ENCODE peak calls at places on chromosomes 1 and 21, in nine cellular contexts. Q is foreskin fibroblast, M is cardiac fibroblast, R is dorsolateral prefrontal cortex, T is fibroblast of lung, G is hepatocyte, S is esophagus squamous epithelium, K is sigmoid colon, I is right lobe of liver. O is an unnamed sample.

GRCh38 chr1:162681127-162681435 is 48.8 kb downstream of the DDR2 start:
- DNase-seq in K (no peak), Q (no peak), R (no peak), G (no peak), I (no peak), S (no peak), M (no peak), T (no peak), O (no peak)

GRCh38 chr1:27001570-27002360 is 8.3 kb downstream of the TRNP1 start:
- DNase-seq in K (peak; percentile 82), G (peak; percentile 34), T (no peak), M (no peak), R (peak; percentile 50), Q (peak; percentile 76), S (peak; percentile 46), I (peak; percentile 43), O (peak; percentile 62)

GRCh38 chr1:20164694-20165202 is 21.1 kb upstream of the UBXN10 start:
- DNase-seq in K (peak; percentile 74), S (no peak), I (peak; percentile 60), R (peak; percentile 43), M (peak; percentile 39), T (no peak), G (no peak), Q (no peak), O (no peak)

GRCh38 chr1:29282924-29283803 is 46.8 kb downstream of the PTPRU start:
- DNase-seq in K (peak; percentile 65), G (peak; percentile 72), T (peak; percentile 25), S (no peak), Q (peak; percentile 20), M (peak; percentile 21), I (no peak), R (no peak), O (peak; percentile 31)

GRCh38 chr1:223556414-223557124 is 108.9 kb downstream of the CAPN8 start:
- DNase-seq in Q (peak; percentile 16), T (no peak), S (no peak), R (no peak), G (peak; percentile 55), I (peak; percentile 58), M (peak; percentile 26), K (no peak), O (peak; percentile 48)

GRCh38 chr1:213136190-213136917 is 85.3 kb downstream of the RPS6KC1 start:
- DNase-seq in R (no peak), G (peak; percentile 37), M (no peak), T (no peak), K (no peak), Q (no peak), S (no peak), I (no peak), O (no peak)

GRCh38 chr1:29505537-29506220 is 269.4 kb downstream of the PTPRU start:
- DNase-seq in Q (no peak), T (no peak), G (no peak), S (no peak), K (no peak), I (peak; percentile 4), M (no peak), R (peak; percentile 10), O (no peak)

GRCh38 chr1:51222809-51223208 is 13.3 kb upstream of the RNF11 start:
- DNase-seq in T (no peak), M (no peak), I (no peak), K (no peak), Q (no peak), G (no peak), R (no peak), S (no peak), O (no peak)

GRCh38 chr1:231663211-231663792 is 36.7 kb downstream of the DISC1 start:
- DNase-seq in Q (peak; percentile 34), M (peak; percentile 58), S (no peak), G (no peak), I (no peak), K (no peak), T (no peak), R (no peak), O (no peak)

GRCh38 chr1:65065535-65066378 is 82.2 kb upstream of the AK4 start:
- DNase-seq in S (no peak), R (no peak), M (no peak), I (peak; percentile 66), K (no peak), T (no peak), G (peak; percentile 44), Q (no peak), O (no peak)

GRCh38 chr1:151961795-151962194 is 31.9 kb downstream of the S100A10 start:
- DNase-seq in T (no peak), M (no peak), S (no peak), G (no peak), I (no peak), Q (no peak), R (no peak), K (no peak), O (no peak)

GRCh38 chr1:178723541-178723940 is 1.5 kb upstream of the RALGPS2 start:
- DNase-seq in T (peak; percentile 20), G (no peak), S (no peak), R (no peak), Q (no peak), K (no peak), M (peak; percentile 24), I (no peak), O (no peak)

GRCh38 chr1:184416476-184416875 is 29.6 kb downstream of the C1orf21 start:
- DNase-seq in R (no peak), I (no peak), K (no peak), T (peak; percentile 18), M (no peak), Q (no peak), G (no peak), S (no peak), O (no peak)

GRCh38 chr1:98662354-98662665 is 789 bp downstream of the SNX7 start:
- DNase-seq in R (no peak), K (no peak), Q (no peak), G (no peak), S (no peak), T (peak; percentile 63), M (no peak), I (no peak), O (no peak)

GRCh38 chr1:15039017-15039648 is 114.4 kb upstream of the TMEM51 start:
- DNase-seq in T (no peak), S (no peak), Q (no peak), R (no peak), M (no peak), K (no peak), I (no peak), G (no peak), O (no peak)

GRCh38 chr1:3640113-3640932 is 9.6 kb downstream of the WRAP73 start:
- DNase-seq in R (no peak), I (no peak), T (no peak), Q (no peak), G (no peak), K (no peak), S (no peak), M (no peak), O (no peak)

DNA sequence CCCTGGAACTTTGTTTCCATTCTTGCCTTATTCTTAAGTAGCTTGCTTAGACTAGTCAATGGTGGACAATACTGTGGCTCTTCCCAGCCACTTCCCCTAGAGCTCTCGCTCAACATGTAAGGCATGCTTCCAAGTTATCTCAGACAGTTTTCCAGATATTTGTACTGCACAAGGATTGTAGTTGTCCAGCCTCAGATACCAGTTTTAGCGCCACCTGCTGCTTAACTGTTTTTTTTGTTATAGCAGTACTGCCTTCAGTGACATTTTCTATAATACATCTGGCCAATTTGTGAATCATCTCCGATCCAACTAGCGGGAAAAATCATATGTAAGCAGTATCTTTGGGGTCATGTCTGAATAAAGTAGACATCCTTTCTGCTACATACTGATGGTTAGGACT is 346.7 kb upstream of the ADGRL4 start:
- DNase-seq in Q (peak; percentile 48), G (peak; percentile 53), I (no peak), M (peak; percentile 84), R (no peak), T (peak; percentile 52), S (no peak), K (no peak), O (peak; percentile 38)
- TF ChIP-seq CTCF in Q (peak; percentile 50), G (peak; percentile 52), I (peak; percentile 25), M (peak; percentile 57), R (peak; percentile 40), T (peak; percentile 48), S (peak; percentile 20), K (no peak), O (peak; percentile 59)

GRCh38 chr21:38875694-38876492 is 70.2 kb downstream of the ETS2 start:
- DNase-seq in G (no peak), R (no peak), K (no peak), S (no peak), T (peak; percentile 63), I (no peak), M (peak; percentile 67), Q (no peak), O (no peak)

GRCh38 chr21:38869196-38869595 is 63.5 kb downstream of the ETS2 start:
- DNase-seq in S (no peak), M (no peak), R (no peak), T (no peak), Q (no peak), K (peak; percentile 72), I (no peak), G (no peak), O (no peak)

GRCh38 chr21:38869946-38870345 is 64.2 kb downstream of the ETS2 start:
- DNase-seq in Q (peak; percentile 10), S (no peak), R (no peak), I (no peak), G (peak; percentile 17), T (no peak), K (no peak), M (peak; percentile 41), O (no peak)
- TF ChIP-seq CTCF in Q (no peak), S (no peak), R (no peak), I (peak; percentile 33), G (peak; percentile 14), T (no peak), K (no peak), M (peak; percentile 34), O (no peak)

GRCh38 chr1:164914208-164914607 is 355.2 kb downstream of the PBX1 start:
- DNase-seq in K (no peak), M (peak; percentile 41), G (peak; percentile 50), T (peak; percentile 33), I (no peak), Q (peak; percentile 25), R (no peak), S (no peak), O (no peak)
- TF ChIP-seq CTCF in K (peak; percentile 37), M (no peak), G (peak; percentile 51), T (peak; percentile 34), I (peak; percentile 23), Q (peak; percentile 22), R (peak; percentile 39), S (no peak), O (no peak)

DNA sequence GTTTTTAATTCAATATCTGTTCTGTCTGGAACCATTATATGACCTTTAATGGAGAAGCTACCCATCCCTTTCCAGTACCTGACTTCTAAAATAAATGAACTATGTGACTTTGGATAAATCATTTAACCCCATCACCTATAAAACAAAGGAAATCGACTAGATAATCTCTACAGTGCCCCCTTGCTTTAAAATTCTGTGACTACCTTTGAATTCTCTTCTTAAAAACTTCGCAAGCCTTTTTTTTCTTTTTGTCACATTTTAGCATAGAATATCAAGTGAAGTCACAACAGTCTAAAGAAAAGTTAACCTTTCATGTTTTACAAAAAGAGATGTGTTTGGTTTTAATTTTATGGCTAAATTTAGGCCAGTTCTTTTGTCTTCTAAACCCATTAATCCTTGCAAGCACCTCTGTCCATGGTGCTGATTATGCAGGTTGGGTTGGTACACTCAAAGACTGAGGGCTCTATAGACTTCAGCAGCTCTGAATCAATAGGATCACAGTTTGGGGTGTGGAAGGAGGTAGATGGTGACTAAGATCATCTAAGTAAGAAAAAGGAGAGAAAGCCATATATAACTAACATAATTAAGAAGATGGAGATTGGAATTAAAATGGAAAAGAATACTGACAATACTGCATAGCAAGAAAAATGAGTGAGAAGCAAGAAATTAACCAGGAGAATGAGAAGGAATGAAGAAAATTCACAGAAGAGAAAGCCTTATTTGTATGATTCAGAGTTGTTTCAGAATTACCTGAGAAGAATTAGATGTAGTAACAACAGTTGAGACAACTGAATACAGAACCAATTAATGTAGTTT is 59.2 kb downstream of the TBX15 start:
- DNase-seq in T (peak; percentile 26), M (peak; percentile 56), G (peak; percentile 53), S (no peak), R (no peak), Q (peak; percentile 34), I (no peak), K (no peak), O (peak; percentile 44)
- TF ChIP-seq CTCF in T (no peak), M (no peak), G (no peak), S (no peak), R (no peak), Q (no peak), I (no peak), K (no peak), O (no peak)

O was measured in neural crest cell.